ENCODE peak calls at places on chromosomes 4 and X, in nine cellular contexts. One of them, this sample, is unnamed.

GRCh38 chrX:7941390-7942042 is 14.3 kb upstream of the PNPLA4 start:
- DNase-seq in GM13977: no peak
- DNase-seq in endothelial cell: peak; percentile 9
- DNase-seq in Caco-2: peak; percentile 6
- DNase-seq in Calu3: peak; percentile 3
- DNase-seq in body of pancreas: no peak
- DNase-seq in psoas muscle: no peak
- DNase-seq in heart right ventricle: no peak
- DNase-seq in fibroblast of pulmonary artery: peak; percentile 6
- DNase-seq in this sample: no peak

GRCh38 chrX:8743126-8743732 is 11.3 kb upstream of the ANOS1 start:
- DNase-seq in heart right ventricle: peak; percentile 28
- DNase-seq in endothelial cell: peak; percentile 71
- DNase-seq in Caco-2: peak; percentile 65
- DNase-seq in psoas muscle: peak; percentile 71
- DNase-seq in GM13977: peak; percentile 53
- DNase-seq in fibroblast of pulmonary artery: peak; percentile 48
- DNase-seq in Calu3: peak; percentile 76
- DNase-seq in body of pancreas: peak; percentile 45
- DNase-seq in this sample: no peak

GRCh38 chr4:139655116-139655515 is 10.5 kb upstream of the MGST2 start:
- DNase-seq in fibroblast of pulmonary artery: peak; percentile 82
- DNase-seq in body of pancreas: peak; percentile 36
- DNase-seq in GM13977: no peak
- DNase-seq in heart right ventricle: no peak
- DNase-seq in Calu3: no peak
- DNase-seq in psoas muscle: no peak
- DNase-seq in Caco-2: peak; percentile 61
- DNase-seq in endothelial cell: peak; percentile 26
- DNase-seq in this sample: no peak

GRCh38 chrX:150848914-150849365 is 49.5 kb downstream of the CD99L2 start:
- DNase-seq in psoas muscle: no peak
- DNase-seq in Calu3: no peak
- DNase-seq in Caco-2: no peak
- DNase-seq in body of pancreas: peak; percentile 88
- DNase-seq in endothelial cell: no peak
- DNase-seq in fibroblast of pulmonary artery: no peak
- DNase-seq in GM13977: no peak
- DNase-seq in heart right ventricle: no peak
- DNase-seq in this sample: no peak

GRCh38 chr4:38568768-38569167 is 95.2 kb upstream of the KLF3 start:
- DNase-seq in GM13977: no peak
- DNase-seq in endothelial cell: no peak
- DNase-seq in fibroblast of pulmonary artery: no peak
- DNase-seq in heart right ventricle: no peak
- DNase-seq in Calu3: no peak
- DNase-seq in psoas muscle: no peak
- DNase-seq in Caco-2: no peak
- DNase-seq in body of pancreas: no peak
- DNase-seq in this sample: no peak

GRCh38 chr4:156594619-156595018 is 377.0 kb downstream of the PDGFC start:
- DNase-seq in psoas muscle: peak; percentile 47
- DNase-seq in endothelial cell: no peak
- DNase-seq in Caco-2: no peak
- DNase-seq in heart right ventricle: peak; percentile 35
- DNase-seq in body of pancreas: peak; percentile 37
- DNase-seq in Calu3: no peak
- DNase-seq in fibroblast of pulmonary artery: no peak
- DNase-seq in GM13977: no peak
- DNase-seq in this sample: no peak

GRCh38 chr4:77062856-77063255 is 12.9 kb downstream of the CCNI start:
- DNase-seq in fibroblast of pulmonary artery: no peak
- DNase-seq in Calu3: no peak
- DNase-seq in body of pancreas: no peak
- DNase-seq in psoas muscle: no peak
- DNase-seq in heart right ventricle: no peak
- DNase-seq in endothelial cell: no peak
- DNase-seq in Caco-2: no peak
- DNase-seq in GM13977: no peak
- DNase-seq in this sample: no peak

GRCh38 chr4:17111959-17112659 is 213.7 kb upstream of the LDB2 start:
- DNase-seq in GM13977: no peak
- DNase-seq in endothelial cell: peak; percentile 61
- DNase-seq in body of pancreas: no peak
- DNase-seq in psoas muscle: no peak
- DNase-seq in fibroblast of pulmonary artery: peak; percentile 18
- DNase-seq in Calu3: peak; percentile 12
- DNase-seq in heart right ventricle: no peak
- DNase-seq in Caco-2: peak; percentile 4
- DNase-seq in this sample: no peak

GRCh38 chr4:20356565-20356964 is 104.9 kb downstream of the SLIT2 start:
- DNase-seq in GM13977: no peak
- DNase-seq in Caco-2: no peak
- DNase-seq in fibroblast of pulmonary artery: peak; percentile 77
- DNase-seq in Calu3: no peak
- DNase-seq in heart right ventricle: no peak
- DNase-seq in endothelial cell: no peak
- DNase-seq in body of pancreas: no peak
- DNase-seq in psoas muscle: no peak
- DNase-seq in this sample: no peak

GRCh38 chr4:76758290-76758882 is 139.6 kb downstream of the SOWAHB start:
- DNase-seq in heart right ventricle: no peak
- DNase-seq in fibroblast of pulmonary artery: peak; percentile 91
- DNase-seq in endothelial cell: no peak
- DNase-seq in psoas muscle: no peak
- DNase-seq in body of pancreas: peak; percentile 50
- DNase-seq in Caco-2: peak; percentile 36
- DNase-seq in Calu3: peak; percentile 50
- DNase-seq in GM13977: peak; percentile 37
- DNase-seq in this sample: no peak

GRCh38 chr4:183288955-183289354 is 31.1 kb downstream of the CLDN22 start:
- DNase-seq in Caco-2: no peak
- DNase-seq in heart right ventricle: no peak
- DNase-seq in body of pancreas: no peak
- DNase-seq in GM13977: no peak
- DNase-seq in endothelial cell: no peak
- DNase-seq in psoas muscle: no peak
- DNase-seq in fibroblast of pulmonary artery: no peak
- DNase-seq in Calu3: no peak
- DNase-seq in this sample: no peak

GRCh38 chr4:183287677-183288076 is 32.4 kb downstream of the CLDN22 start:
- DNase-seq in endothelial cell: no peak
- DNase-seq in fibroblast of pulmonary artery: no peak
- DNase-seq in Caco-2: no peak
- DNase-seq in Calu3: peak; percentile 23
- DNase-seq in body of pancreas: no peak
- DNase-seq in GM13977: no peak
- DNase-seq in heart right ventricle: no peak
- DNase-seq in psoas muscle: no peak
- DNase-seq in this sample: no peak

GRCh38 chr4:183286590-183287308 is 33.3 kb downstream of the CLDN22 start:
- DNase-seq in endothelial cell: no peak
- DNase-seq in heart right ventricle: no peak
- DNase-seq in body of pancreas: no peak
- DNase-seq in psoas muscle: no peak
- DNase-seq in fibroblast of pulmonary artery: no peak
- DNase-seq in Calu3: peak; percentile 18
- DNase-seq in GM13977: no peak
- DNase-seq in Caco-2: no peak
- DNase-seq in this sample: no peak

GRCh38 chr4:183285886-183286285 is 34.2 kb downstream of the CLDN22 start:
- DNase-seq in heart right ventricle: no peak
- DNase-seq in body of pancreas: no peak
- DNase-seq in endothelial cell: no peak
- DNase-seq in fibroblast of pulmonary artery: no peak
- DNase-seq in Caco-2: no peak
- DNase-seq in Calu3: no peak
- DNase-seq in psoas muscle: no peak
- DNase-seq in GM13977: no peak
- DNase-seq in this sample: no peak

GRCh38 chr4:183287309-183287659 is 32.8 kb downstream of the CLDN22 start:
- DNase-seq in Caco-2: no peak
- DNase-seq in GM13977: no peak
- DNase-seq in Calu3: no peak
- DNase-seq in heart right ventricle: no peak
- DNase-seq in fibroblast of pulmonary artery: no peak
- DNase-seq in endothelial cell: no peak
- DNase-seq in body of pancreas: no peak
- DNase-seq in psoas muscle: no peak
- DNase-seq in this sample: no peak
- TF ChIP-seq CTCF in Caco-2: no peak
- TF ChIP-seq CTCF in GM13977: no peak
- TF ChIP-seq CTCF in Calu3: no peak
- TF ChIP-seq CTCF in heart right ventricle: no peak
- TF ChIP-seq CTCF in fibroblast of pulmonary artery: no peak
- TF ChIP-seq CTCF in endothelial cell: no peak
- TF ChIP-seq CTCF in body of pancreas: no peak
- TF ChIP-seq CTCF in psoas muscle: no peak
- TF ChIP-seq CTCF in this sample: no peak

DNA sequence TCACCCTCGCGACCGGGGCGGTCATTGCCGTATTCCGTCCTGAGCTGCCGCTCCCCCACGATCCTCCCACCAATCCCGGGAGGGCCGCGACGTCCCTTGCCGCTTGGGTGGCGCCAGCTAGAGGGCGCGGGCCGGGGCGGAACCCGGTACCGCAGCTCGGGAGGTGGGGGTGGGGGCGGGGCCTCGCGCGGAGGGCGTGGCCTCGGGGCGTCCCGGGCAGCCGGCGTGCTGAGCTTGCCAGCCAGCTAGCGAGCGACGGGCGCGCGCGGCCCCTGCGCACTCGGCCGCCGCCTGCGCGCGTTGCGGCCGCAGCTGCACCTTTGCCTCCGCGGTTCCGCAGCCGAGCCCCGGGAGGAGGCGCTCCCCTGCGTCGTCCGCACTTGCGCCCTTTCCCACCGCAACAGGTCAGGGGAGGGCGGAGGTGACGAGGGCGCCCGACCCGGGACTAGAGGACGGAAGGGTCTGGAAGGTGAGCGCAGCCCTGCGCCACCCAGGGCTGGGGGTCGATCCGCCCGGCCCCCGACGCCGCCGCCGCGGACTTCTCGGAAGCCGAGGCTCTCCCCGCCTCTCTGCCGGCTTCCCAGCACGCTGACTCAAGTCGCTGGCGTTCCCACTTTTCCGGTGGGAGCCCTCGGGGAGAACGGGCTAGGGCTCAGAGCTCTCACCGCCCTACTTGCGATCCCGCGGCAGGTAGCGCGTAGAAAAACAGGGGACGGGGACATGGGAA is at the start of gene AFF1:
- DNase-seq in Caco-2: peak; percentile 95
- DNase-seq in heart right ventricle: peak; percentile 96
- DNase-seq in fibroblast of pulmonary artery: peak; percentile 92
- DNase-seq in Calu3: peak; percentile 88
- DNase-seq in GM13977: peak; percentile 95
- DNase-seq in endothelial cell: peak; percentile 94
- DNase-seq in psoas muscle: peak; percentile 98
- DNase-seq in body of pancreas: peak; percentile 96
- DNase-seq in this sample: peak; percentile 92
- TF ChIP-seq CTCF in Caco-2: no peak
- TF ChIP-seq CTCF in heart right ventricle: peak; percentile 22
- TF ChIP-seq CTCF in fibroblast of pulmonary artery: peak; percentile 6
- TF ChIP-seq CTCF in Calu3: no peak
- TF ChIP-seq CTCF in GM13977: peak; percentile 48
- TF ChIP-seq CTCF in endothelial cell: peak; percentile 24
- TF ChIP-seq CTCF in psoas muscle: peak; percentile 52
- TF ChIP-seq CTCF in body of pancreas: peak; percentile 52
- TF ChIP-seq CTCF in this sample: peak; percentile 46

GRCh38 chr4:182324282-182324681 is 81.1 kb downstream of the TENM3 start:
- DNase-seq in fibroblast of pulmonary artery: no peak
- DNase-seq in psoas muscle: no peak
- DNase-seq in endothelial cell: no peak
- DNase-seq in Caco-2: no peak
- DNase-seq in Calu3: no peak
- DNase-seq in heart right ventricle: no peak
- DNase-seq in GM13977: no peak
- DNase-seq in body of pancreas: no peak
- DNase-seq in this sample: no peak
- TF ChIP-seq CTCF in fibroblast of pulmonary artery: no peak
- TF ChIP-seq CTCF in psoas muscle: no peak
- TF ChIP-seq CTCF in endothelial cell: no peak
- TF ChIP-seq CTCF in Caco-2: no peak
- TF ChIP-seq CTCF in Calu3: no peak
- TF ChIP-seq CTCF in heart right ventricle: no peak
- TF ChIP-seq CTCF in GM13977: no peak
- TF ChIP-seq CTCF in body of pancreas: no peak
- TF ChIP-seq CTCF in this sample: no peak

DNA sequence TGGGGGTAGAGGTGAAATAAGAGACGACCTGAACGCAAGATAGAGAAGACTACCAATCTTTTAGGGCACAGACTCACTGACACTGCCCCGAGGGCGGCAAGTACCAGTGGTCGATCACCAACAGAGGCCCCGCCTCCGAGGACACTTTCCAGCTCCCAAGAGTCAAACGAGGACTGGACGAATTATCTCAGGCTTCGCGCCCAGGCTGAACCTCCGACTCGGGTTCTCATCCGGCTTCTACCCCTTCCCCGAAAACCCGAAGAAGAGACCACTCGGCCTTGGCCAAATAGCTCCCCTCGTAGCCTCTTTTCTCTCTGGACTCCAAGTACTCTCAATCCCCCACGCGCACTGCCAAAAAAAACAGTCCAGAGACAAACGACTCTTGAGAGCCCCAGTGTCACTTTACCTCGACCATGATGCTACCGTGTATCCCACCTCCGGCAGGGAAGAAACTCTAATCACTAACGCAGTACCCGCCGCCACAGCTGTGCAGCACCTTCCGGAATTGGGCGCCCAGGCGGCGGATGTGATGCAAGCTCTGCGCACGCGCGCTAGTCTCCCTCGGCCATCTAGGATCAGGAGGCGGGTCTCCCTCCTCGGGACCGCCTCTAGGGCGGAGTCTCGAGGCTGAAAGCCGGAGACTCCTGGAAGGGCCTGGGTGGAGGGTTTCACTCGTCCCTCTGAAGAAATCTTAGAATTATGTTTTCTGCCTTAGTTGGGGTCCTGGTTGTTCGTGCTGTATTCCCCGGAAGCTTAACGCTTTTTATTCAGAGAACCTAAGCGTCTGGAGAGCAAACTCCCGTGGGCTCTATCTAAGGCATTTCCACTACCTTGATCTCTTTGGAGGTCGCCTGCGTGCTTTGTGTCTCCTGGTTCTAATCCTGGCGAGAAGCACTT is at the start of gene PLRG1:
- DNase-seq in endothelial cell: peak; percentile 97
- DNase-seq in Calu3: peak; percentile 91
- DNase-seq in fibroblast of pulmonary artery: peak; percentile 95
- DNase-seq in psoas muscle: peak; percentile 99
- DNase-seq in GM13977: peak; percentile 86
- DNase-seq in heart right ventricle: peak; percentile 98
- DNase-seq in body of pancreas: peak; percentile 97
- DNase-seq in Caco-2: peak; percentile 95
- DNase-seq in this sample: peak; percentile 97
- TF ChIP-seq CTCF in endothelial cell: no peak
- TF ChIP-seq CTCF in Calu3: no peak
- TF ChIP-seq CTCF in fibroblast of pulmonary artery: no peak
- TF ChIP-seq CTCF in psoas muscle: peak; percentile 38
- TF ChIP-seq CTCF in GM13977: no peak
- TF ChIP-seq CTCF in heart right ventricle: peak; percentile 33
- TF ChIP-seq CTCF in body of pancreas: peak; percentile 15
- TF ChIP-seq CTCF in Caco-2: no peak
- TF ChIP-seq CTCF in this sample: peak; percentile 66

This sample was measured in type B pancreatic cell.